ENCODE peak calls at places on chromosomes 2 and 18, in five cellular contexts. L is retina; G is activated gamma-delta T cell treated with anti-CD3 and anti-CD28 coated beads, Interleukin-2, amount 50 U/mL, for 16 hours; H is GM10248; Y is non-pigmented ciliary epithelial cell. M is an unnamed sample.

GRCh38 chr18:65955747-65956146 is 204.9 kb downstream of the CDH7 start:
- DNase-seq in Y (no peak), G (no peak), H (no peak), L (no peak), M (no peak)

GRCh38 chr2:236665130-236665529 is 95.5 kb downstream of the ACKR3 start:
- DNase-seq in L (no peak), G (no peak), H (no peak), Y (no peak), M (no peak)

GRCh38 chr2:146523218-146523617 is 1321.6 kb upstream of the ACVR2A start:
- DNase-seq in G (no peak), L (no peak), Y (no peak), H (no peak), M (no peak)

GRCh38 chr18:59787998-59788875 is 91.0 kb upstream of the CCBE1 start:
- DNase-seq in Y (no peak), G (no peak), L (no peak), H (no peak), M (no peak)

GRCh38 chr2:188721231-188721630 is 252.9 kb upstream of the COL3A1 start:
- DNase-seq in L (no peak), H (no peak), Y (no peak), G (no peak), M (no peak)

GRCh38 chr2:176092270-176093144 is at the start of gene HOXD13:
- DNase-seq in G (no peak), H (no peak), Y (no peak), L (no peak), M (no peak)

GRCh38 chr2:66507673-66508127 is 72.8 kb downstream of the MEIS1 start:
- DNase-seq in Y (no peak), H (no peak), L (peak; percentile 58), G (no peak), M (no peak)

GRCh38 chr2:240140511-240140910 is at the start of gene OTOS:
- DNase-seq in Y (no peak), L (no peak), G (no peak), H (no peak), M (no peak)

GRCh38 chr2:23651187-23651983 is 266.4 kb downstream of the KLHL29 start:
- DNase-seq in L (no peak), Y (peak; percentile 54), H (no peak), G (no peak), M (no peak)

GRCh38 chr2:28263690-28264089 is 129.0 kb upstream of the FOSL2 start:
- DNase-seq in L (no peak), H (no peak), Y (no peak), G (no peak), M (no peak)

GRCh38 chr2:200305797-200306718 is at the start of gene SPATS2L:
- DNase-seq in G (peak; percentile 37), H (peak; percentile 17), Y (no peak), L (peak; percentile 78), M (peak; percentile 36)

GRCh38 chr2:151289972-151290335 is 486 bp upstream of the NMI start:
- DNase-seq in L (peak; percentile 25), G (no peak), H (peak; percentile 20), Y (no peak), M (peak; percentile 7)

GRCh38 chr2:65491381-65491903 is 59.0 kb upstream of the SPRED2 start:
- DNase-seq in G (no peak), H (no peak), L (no peak), Y (no peak), M (no peak)

M was measured in NK-92 treated with Interleukin-12 subunit alpha and Interleukin-12 subunit beta, amount 100 ng/mL, for 24 hours.